ENCODE peak calls at places on chromosomes 2 and 18, in four cellular contexts. One of them, this sample, is unnamed.

GRCh38 chr2:154694881-154695280 is 3.6 kb upstream of the KCNJ3 start:
- DNase-seq in NCI-H1105 treated with DMSO at 0.1 percent for 48 hours: no peak
- DNase-seq in activated CD4-positive, alpha-beta memory T cell treated with anti-CD3 and anti-CD28 coated beads, Interleukin-2, amount 10 ng/mL, durations not matched to agents 7 days and 5 days: no peak
- DNase-seq in activated T-cell treated with anti-CD3 and anti-CD28 coated beads for 4 hours: no peak
- DNase-seq in this sample: no peak

GRCh38 chr2:31440764-31441163 is 26.2 kb upstream of the XDH start:
- DNase-seq in activated CD4-positive, alpha-beta memory T cell treated with anti-CD3 and anti-CD28 coated beads, Interleukin-2, amount 10 ng/mL, durations not matched to agents 7 days and 5 days: no peak
- DNase-seq in activated T-cell treated with anti-CD3 and anti-CD28 coated beads for 4 hours: no peak
- DNase-seq in NCI-H1105 treated with DMSO at 0.1 percent for 48 hours: no peak
- DNase-seq in this sample: no peak

GRCh38 chr2:57181315-57182038 is 865.1 kb upstream of the VRK2 start:
- DNase-seq in activated CD4-positive, alpha-beta memory T cell treated with anti-CD3 and anti-CD28 coated beads, Interleukin-2, amount 10 ng/mL, durations not matched to agents 7 days and 5 days: no peak
- DNase-seq in activated T-cell treated with anti-CD3 and anti-CD28 coated beads for 4 hours: no peak
- DNase-seq in NCI-H1105 treated with DMSO at 0.1 percent for 48 hours: no peak
- DNase-seq in this sample: no peak

GRCh38 chr18:73461780-73462059 is 593.9 kb upstream of the NETO1 start:
- DNase-seq in activated T-cell treated with anti-CD3 and anti-CD28 coated beads for 4 hours: no peak
- DNase-seq in NCI-H1105 treated with DMSO at 0.1 percent for 48 hours: no peak
- DNase-seq in activated CD4-positive, alpha-beta memory T cell treated with anti-CD3 and anti-CD28 coated beads, Interleukin-2, amount 10 ng/mL, durations not matched to agents 7 days and 5 days: no peak
- DNase-seq in this sample: no peak

GRCh38 chr2:128467321-128467901 is 148.7 kb upstream of the HS6ST1 start:
- DNase-seq in activated T-cell treated with anti-CD3 and anti-CD28 coated beads for 4 hours: no peak
- DNase-seq in activated CD4-positive, alpha-beta memory T cell treated with anti-CD3 and anti-CD28 coated beads, Interleukin-2, amount 10 ng/mL, durations not matched to agents 7 days and 5 days: peak
- DNase-seq in NCI-H1105 treated with DMSO at 0.1 percent for 48 hours: no peak
- DNase-seq in this sample: no peak

GRCh38 chr2:19358242-19359020 is at the start of gene OSR1:
- DNase-seq in activated CD4-positive, alpha-beta memory T cell treated with anti-CD3 and anti-CD28 coated beads, Interleukin-2, amount 10 ng/mL, durations not matched to agents 7 days and 5 days: no peak
- DNase-seq in NCI-H1105 treated with DMSO at 0.1 percent for 48 hours: peak
- DNase-seq in activated T-cell treated with anti-CD3 and anti-CD28 coated beads for 4 hours: no peak
- DNase-seq in this sample: peak

GRCh38 chr2:150997702-150998480 is 263.8 kb downstream of the RBM43 start:
- DNase-seq in activated CD4-positive, alpha-beta memory T cell treated with anti-CD3 and anti-CD28 coated beads, Interleukin-2, amount 10 ng/mL, durations not matched to agents 7 days and 5 days: no peak
- DNase-seq in NCI-H1105 treated with DMSO at 0.1 percent for 48 hours: no peak
- DNase-seq in activated T-cell treated with anti-CD3 and anti-CD28 coated beads for 4 hours: no peak
- DNase-seq in this sample: no peak

GRCh38 chr2:158325031-158325781 is 131.3 kb downstream of the CCDC148 start:
- DNase-seq in NCI-H1105 treated with DMSO at 0.1 percent for 48 hours: no peak
- DNase-seq in activated T-cell treated with anti-CD3 and anti-CD28 coated beads for 4 hours: no peak
- DNase-seq in activated CD4-positive, alpha-beta memory T cell treated with anti-CD3 and anti-CD28 coated beads, Interleukin-2, amount 10 ng/mL, durations not matched to agents 7 days and 5 days: no peak
- DNase-seq in this sample: no peak

GRCh38 chr2:235545369-235546150 is 51.7 kb downstream of the AGAP1 start:
- DNase-seq in activated CD4-positive, alpha-beta memory T cell treated with anti-CD3 and anti-CD28 coated beads, Interleukin-2, amount 10 ng/mL, durations not matched to agents 7 days and 5 days: no peak
- DNase-seq in activated T-cell treated with anti-CD3 and anti-CD28 coated beads for 4 hours: no peak
- DNase-seq in NCI-H1105 treated with DMSO at 0.1 percent for 48 hours: no peak
- DNase-seq in this sample: no peak

GRCh38 chr2:180578441-180578840 is 402.0 kb upstream of the UBE2E3 start:
- DNase-seq in activated CD4-positive, alpha-beta memory T cell treated with anti-CD3 and anti-CD28 coated beads, Interleukin-2, amount 10 ng/mL, durations not matched to agents 7 days and 5 days: no peak
- DNase-seq in NCI-H1105 treated with DMSO at 0.1 percent for 48 hours: no peak
- DNase-seq in activated T-cell treated with anti-CD3 and anti-CD28 coated beads for 4 hours: no peak
- DNase-seq in this sample: no peak

GRCh38 chr2:177989029-177989885 is 83.3 kb downstream of the PDE11A start:
- DNase-seq in activated CD4-positive, alpha-beta memory T cell treated with anti-CD3 and anti-CD28 coated beads, Interleukin-2, amount 10 ng/mL, durations not matched to agents 7 days and 5 days: no peak
- DNase-seq in NCI-H1105 treated with DMSO at 0.1 percent for 48 hours: no peak
- DNase-seq in activated T-cell treated with anti-CD3 and anti-CD28 coated beads for 4 hours: no peak
- DNase-seq in this sample: no peak

GRCh38 chr2:110673201-110673600 is 4.7 kb downstream of the BUB1 start:
- DNase-seq in activated T-cell treated with anti-CD3 and anti-CD28 coated beads for 4 hours: no peak
- DNase-seq in NCI-H1105 treated with DMSO at 0.1 percent for 48 hours: no peak
- DNase-seq in activated CD4-positive, alpha-beta memory T cell treated with anti-CD3 and anti-CD28 coated beads, Interleukin-2, amount 10 ng/mL, durations not matched to agents 7 days and 5 days: no peak
- DNase-seq in this sample: no peak

GRCh38 chr18:36534154-36534688 is 236.7 kb downstream of the FHOD3 start:
- DNase-seq in activated T-cell treated with anti-CD3 and anti-CD28 coated beads for 4 hours: no peak
- DNase-seq in activated CD4-positive, alpha-beta memory T cell treated with anti-CD3 and anti-CD28 coated beads, Interleukin-2, amount 10 ng/mL, durations not matched to agents 7 days and 5 days: no peak
- DNase-seq in NCI-H1105 treated with DMSO at 0.1 percent for 48 hours: no peak
- DNase-seq in this sample: peak

GRCh38 chr2:75580156-75580555 is 19.4 kb upstream of the EVA1A start:
- DNase-seq in activated T-cell treated with anti-CD3 and anti-CD28 coated beads for 4 hours: no peak
- DNase-seq in activated CD4-positive, alpha-beta memory T cell treated with anti-CD3 and anti-CD28 coated beads, Interleukin-2, amount 10 ng/mL, durations not matched to agents 7 days and 5 days: no peak
- DNase-seq in NCI-H1105 treated with DMSO at 0.1 percent for 48 hours: no peak
- DNase-seq in this sample: no peak

GRCh38 chr18:59517446-59518171 is 158.5 kb upstream of the LMAN1 start:
- DNase-seq in activated CD4-positive, alpha-beta memory T cell treated with anti-CD3 and anti-CD28 coated beads, Interleukin-2, amount 10 ng/mL, durations not matched to agents 7 days and 5 days: no peak
- DNase-seq in NCI-H1105 treated with DMSO at 0.1 percent for 48 hours: no peak
- DNase-seq in activated T-cell treated with anti-CD3 and anti-CD28 coated beads for 4 hours: no peak
- DNase-seq in this sample: no peak

GRCh38 chr2:43013821-43014345 is 212.5 kb downstream of the ZFP36L2 start:
- DNase-seq in activated CD4-positive, alpha-beta memory T cell treated with anti-CD3 and anti-CD28 coated beads, Interleukin-2, amount 10 ng/mL, durations not matched to agents 7 days and 5 days: no peak
- DNase-seq in NCI-H1105 treated with DMSO at 0.1 percent for 48 hours: no peak
- DNase-seq in activated T-cell treated with anti-CD3 and anti-CD28 coated beads for 4 hours: no peak
- DNase-seq in this sample: no peak

GRCh38 chr2:239676716-239677454 is 276.1 kb upstream of the HDAC4 start:
- DNase-seq in activated T-cell treated with anti-CD3 and anti-CD28 coated beads for 4 hours: no peak
- DNase-seq in NCI-H1105 treated with DMSO at 0.1 percent for 48 hours: no peak
- DNase-seq in activated CD4-positive, alpha-beta memory T cell treated with anti-CD3 and anti-CD28 coated beads, Interleukin-2, amount 10 ng/mL, durations not matched to agents 7 days and 5 days: peak
- DNase-seq in this sample: no peak

GRCh38 chr2:106562826-106563594 is 75.8 kb downstream of the CD8B2 start:
- DNase-seq in activated T-cell treated with anti-CD3 and anti-CD28 coated beads for 4 hours: no peak
- DNase-seq in NCI-H1105 treated with DMSO at 0.1 percent for 48 hours: no peak
- DNase-seq in activated CD4-positive, alpha-beta memory T cell treated with anti-CD3 and anti-CD28 coated beads, Interleukin-2, amount 10 ng/mL, durations not matched to agents 7 days and 5 days: no peak
- DNase-seq in this sample: no peak

GRCh38 chr18:25282282-25282681 is 69.7 kb downstream of the ZNF521 start:
- DNase-seq in activated T-cell treated with anti-CD3 and anti-CD28 coated beads for 4 hours: no peak
- DNase-seq in NCI-H1105 treated with DMSO at 0.1 percent for 48 hours: no peak
- DNase-seq in activated CD4-positive, alpha-beta memory T cell treated with anti-CD3 and anti-CD28 coated beads, Interleukin-2, amount 10 ng/mL, durations not matched to agents 7 days and 5 days: no peak
- DNase-seq in this sample: no peak

This sample was measured in activated CD8-positive, alpha-beta T cell treated with anti-CD3 and anti-CD28 coated beads, Interleukin-2, amount 10 ng/mL, durations not matched to agents 7 days and 5 days.